ENCODE peak calls at places on chromosome 11, in seven cellular contexts. S is CD4-positive, alpha-beta T cell; I is cardiac muscle cell; Y is CD8-positive, alpha-beta T cell; U is A549; E is heart right ventricle; A is endodermal cell. V is an unnamed sample.
A peak's percentile ranks its signal among the peaks of the same experiment; 100 is the strongest.

GRCh38 chr11:134837887-134838232 is 425.8 kb upstream of the B3GAT1 start:
- DNase-seq in I (no peak), Y (no peak), E (no peak), A (no peak), U (no peak), S (no peak), V (no peak)

GRCh38 chr11:134667175-134667500 is 255.1 kb upstream of the B3GAT1 start:
- DNase-seq in E (no peak), U (no peak), Y (no peak), A (no peak), I (no peak), S (no peak), V (no peak)

GRCh38 chr11:104705475-104706195 is 192.6 kb downstream of the CASP12 start:
- DNase-seq in U (no peak), Y (peak; percentile 77), E (no peak), A (no peak), I (peak; percentile 60), S (peak; percentile 75), V (no peak)

GRCh38 chr11:40161855-40162410 is 1297.5 kb downstream of the LRRC4C start:
- DNase-seq in I (no peak), S (no peak), Y (no peak), A (no peak), E (no peak), U (no peak), V (no peak)

GRCh38 chr11:11998091-11998781 is 10.2 kb downstream of the DKK3 start:
- DNase-seq in Y (no peak), E (no peak), U (peak; percentile 62), S (no peak), A (no peak), I (peak; percentile 86), V (no peak)

GRCh38 chr11:93736129-93736528 is 5.2 kb downstream of the TAF1D start:
- DNase-seq in E (no peak), I (peak; percentile 38), S (no peak), A (no peak), Y (no peak), U (no peak), V (no peak)

GRCh38 chr11:68658661-68659060 is 25.7 kb upstream of the GAL start:
- DNase-seq in E (no peak), I (peak; percentile 72), U (no peak), S (no peak), Y (no peak), A (no peak), V (no peak)

GRCh38 chr11:43197357-43197756 is 114.4 kb upstream of the API5 start:
- DNase-seq in S (no peak), E (no peak), I (no peak), Y (no peak), A (no peak), U (no peak), V (peak; percentile 69)

GRCh38 chr11:73317803-73318202 is 9.7 kb downstream of the ARHGEF17 start:
- DNase-seq in U (no peak), Y (no peak), A (no peak), S (no peak), I (no peak), E (no peak), V (no peak)

GRCh38 chr11:38582756-38583155 is 1984.7 kb upstream of the RAG2 start:
- DNase-seq in I (no peak), Y (no peak), A (no peak), U (no peak), S (no peak), E (no peak), V (no peak)

GRCh38 chr11:18332302-18332701 is 9.9 kb downstream of the GTF2H1 start:
- DNase-seq in E (no peak), I (no peak), U (no peak), Y (no peak), S (peak; percentile 22), A (no peak), V (no peak)

GRCh38 chr11:124069429-124070401 is 28.6 kb upstream of the OR10G7 start:
- DNase-seq in A (peak; percentile 92), U (peak; percentile 53), E (peak; percentile 24), S (peak; percentile 19), Y (no peak), I (peak; percentile 75), V (peak; percentile 63)

GRCh38 chr11:69488543-69488940 is 7.1 kb downstream of the LINC01488 start:
- DNase-seq in Y (no peak), I (no peak), S (no peak), A (no peak), E (no peak), U (no peak), V (no peak)

GRCh38 chr11:80930038-80930437 is 1489.2 kb upstream of the TENM4 start:
- DNase-seq in U (no peak), S (no peak), Y (no peak), I (no peak), E (no peak), A (no peak), V (no peak)

GRCh38 chr11:78789365-78789764 is 214.7 kb upstream of the NARS2 start:
- DNase-seq in A (peak; percentile 49), E (no peak), I (no peak), U (no peak), S (no peak), Y (no peak), V (no peak)

GRCh38 chr11:12120031-12121008 is 9.9 kb downstream of the MICAL2 start:
- DNase-seq in A (no peak), I (peak; percentile 58), Y (no peak), S (no peak), U (no peak), E (no peak), V (no peak)

GRCh38 chr11:113991170-113991569 is 16.3 kb downstream of the HTR3A start:
- DNase-seq in A (peak; percentile 92), Y (no peak), S (no peak), I (peak; percentile 65), E (peak; percentile 20), U (no peak), V (peak; percentile 89)

GRCh38 chr11:18245396-18245795 is 3.1 kb downstream of the SAA2 start:
- DNase-seq in I (no peak), U (no peak), E (no peak), S (no peak), A (no peak), Y (no peak), V (no peak)

GRCh38 chr11:72348250-72348649 is 86.1 kb downstream of the CLPB start:
- DNase-seq in E (no peak), A (no peak), U (no peak), S (no peak), I (no peak), Y (no peak), V (no peak)

GRCh38 chr11:46698597-46698996 is 1.8 kb downstream of the ARHGAP1 start:
- DNase-seq in A (no peak), E (no peak), Y (no peak), I (no peak), S (no peak), U (no peak), V (no peak)

GRCh38 chr11:19524171-19524671 is 188.4 kb upstream of the NAV2 start:
- DNase-seq in I (no peak), E (no peak), S (no peak), Y (no peak), U (no peak), A (no peak), V (peak; percentile 19)

GRCh38 chr11:60910711-60911366 is 3.1 kb upstream of the TMEM109 start:
- DNase-seq in A (no peak), Y (no peak), I (no peak), E (no peak), U (no peak), S (no peak), V (no peak)
- TF ChIP-seq CTCF in A (peak; percentile 41), Y (no peak), I (no peak), E (peak; percentile 20), U (no peak), S (no peak), V (no peak)

GRCh38 chr11:44976576-44976975 is 25.9 kb upstream of the TP53I11 start:
- DNase-seq in U (no peak), I (no peak), Y (no peak), S (no peak), A (no peak), E (no peak), V (no peak)

GRCh38 chr11:44979536-44980399 is 29.1 kb upstream of the TP53I11 start:
- DNase-seq in U (peak; percentile 92), Y (no peak), I (no peak), E (peak; percentile 36), S (no peak), A (peak; percentile 85), V (no peak)

GRCh38 chr11:44978279-44978960 is 27.7 kb upstream of the TP53I11 start:
- DNase-seq in U (no peak), E (no peak), I (peak; percentile 44), A (no peak), Y (no peak), S (no peak), V (no peak)

GRCh38 chr11:44978961-44979331 is 28.3 kb upstream of the TP53I11 start:
- DNase-seq in Y (no peak), A (peak; percentile 67), E (no peak), S (no peak), U (peak; percentile 91), I (no peak), V (no peak)

GRCh38 chr11:44977493-44977984 is 26.9 kb upstream of the TP53I11 start:
- DNase-seq in E (no peak), A (peak; percentile 85), S (no peak), U (peak; percentile 36), I (peak; percentile 74), Y (no peak), V (no peak)
- TF ChIP-seq CTCF in E (no peak), A (peak; percentile 74), S (no peak), U (peak; percentile 29), I (peak; percentile 36), Y (no peak), V (peak; percentile 29)

DNA sequence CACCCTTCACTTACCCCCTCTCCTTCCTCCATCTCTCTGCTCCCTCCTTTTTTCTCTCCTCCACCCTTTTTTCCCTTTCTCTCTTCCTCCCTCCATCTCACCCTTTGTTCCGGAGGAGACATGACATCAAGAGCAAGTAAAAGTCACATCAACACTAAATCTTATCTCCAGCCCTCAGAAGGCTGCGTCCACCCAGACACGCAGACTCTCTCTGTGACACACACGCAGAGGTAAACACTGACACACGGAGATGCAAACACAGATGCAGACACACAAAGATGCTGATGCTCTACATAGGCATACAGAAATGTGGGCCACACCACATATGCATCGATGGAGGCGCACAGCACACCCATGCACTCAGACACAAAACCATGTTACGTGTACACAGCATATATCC is 27.0 kb downstream of the NRXN2 start:
- DNase-seq in Y (no peak), S (no peak), E (no peak), I (no peak), A (no peak), U (no peak), V (no peak)
- TF ChIP-seq CTCF in Y (no peak), S (no peak), E (no peak), I (no peak), A (no peak), U (no peak), V (no peak)

GRCh38 chr11:1618231-1618630 is 3.7 kb downstream of the KRTAP5-4 start:
- DNase-seq in S (no peak), I (no peak), E (no peak), U (no peak), Y (no peak), A (no peak), V (no peak)

GRCh38 chr11:1622076-1622475 is at the start of gene KRTAP5-4:
- DNase-seq in Y (no peak), I (no peak), S (no peak), A (no peak), U (no peak), E (no peak), V (no peak)

GRCh38 chr11:1624621-1625020 is 2.7 kb upstream of the KRTAP5-4 start:
- DNase-seq in A (no peak), I (no peak), S (no peak), Y (no peak), E (no peak), U (no peak), V (no peak)

GRCh38 chr11:1623716-1624115 is 1.8 kb upstream of the KRTAP5-4 start:
- DNase-seq in S (no peak), U (no peak), Y (no peak), A (peak; percentile 85), E (no peak), I (no peak), V (no peak)

GRCh38 chr11:1619449-1619848 is 2.5 kb downstream of the KRTAP5-4 start:
- DNase-seq in A (no peak), S (no peak), I (peak; percentile 6), U (no peak), E (no peak), Y (no peak), V (no peak)
- TF ChIP-seq CTCF in A (no peak), S (no peak), I (no peak), U (no peak), E (no peak), Y (no peak), V (no peak)

V was measured in nephron progenitor cell.